ENCODE peak calls at places on chromosome 11, in ten cellular contexts. L is iPS DF 6.9, S is heart left ventricle, X is astrocyte, U is cardiac muscle cell, Q is HCT116, E is thyroid gland, J is adipocyte, M is small intestine, F is SJSA1. A is an unnamed sample.

GRCh38 chr11:61026121-61027031 is 54.9 kb downstream of the CD6 start:
- DNase-seq in L (no peak), S (no peak), X (no peak), U (no peak), Q (no peak), E (no peak), J (no peak), M (no peak), F (no peak), A (no peak)

GRCh38 chr11:1226981-1227550 is 4.2 kb downstream of the MUC5B start:
- DNase-seq in L (no peak), S (peak; percentile 58), X (no peak), U (no peak), Q (no peak), E (no peak), J (no peak), M (no peak), F (no peak), A (peak; percentile 20)

GRCh38 chr11:94858012-94858705 is 90.0 kb downstream of the AMOTL1 start:
- DNase-seq in L (no peak), S (no peak), X (no peak), U (no peak), Q (no peak), E (no peak), J (no peak), M (no peak), F (no peak), A (no peak)

GRCh38 chr11:118607401-118608267 is at the start of gene PHLDB1:
- DNase-seq in L (no peak), S (peak; percentile 83), X (peak; percentile 48), U (peak; percentile 49), Q (no peak), E (peak; percentile 67), J (peak; percentile 87), M (no peak), F (peak; percentile 68), A (peak; percentile 76)

GRCh38 chr11:49995559-49995958 is 13.2 kb upstream of the OR4C12 start:
- DNase-seq in L (peak; percentile 52), S (no peak), X (peak; percentile 4), U (peak; percentile 0), Q (peak; percentile 46), E (no peak), J (peak; percentile 59), M (peak; percentile 21), F (peak; percentile 46), A (peak; percentile 71)

GRCh38 chr11:116993599-116993998 is 104.6 kb downstream of the SIK3 start:
- DNase-seq in L (no peak), S (no peak), X (peak; percentile 39), U (no peak), Q (no peak), E (no peak), J (no peak), M (no peak), F (no peak), A (peak; percentile 15)

GRCh38 chr11:1050581-1051355 is 14.2 kb upstream of the MUC6 start:
- DNase-seq in L (peak; percentile 57), S (peak; percentile 87), X (no peak), U (peak; percentile 70), Q (peak; percentile 48), E (peak; percentile 75), J (peak; percentile 55), M (peak; percentile 85), F (no peak), A (peak; percentile 69)

GRCh38 chr11:115377882-115378296 is 126.3 kb downstream of the CADM1 start:
- DNase-seq in L (no peak), S (no peak), X (peak; percentile 87), U (no peak), Q (no peak), E (no peak), J (no peak), M (no peak), F (no peak), A (no peak)

GRCh38 chr11:28701760-28702449 is 593.7 kb downstream of the METTL15 start:
- DNase-seq in L (no peak), S (no peak), X (no peak), U (no peak), Q (peak; percentile 69), E (no peak), J (no peak), M (peak; percentile 9), F (peak; percentile 46), A (no peak)

GRCh38 chr11:110761994-110762393 is 49.8 kb upstream of the ARHGAP20 start:
- DNase-seq in L (no peak), S (no peak), X (no peak), U (no peak), Q (no peak), E (no peak), J (no peak), M (no peak), F (no peak), A (no peak)

GRCh38 chr11:4385978-4386740 is 7.3 kb downstream of the TRIM21 start:
- DNase-seq in L (no peak), S (no peak), X (no peak), U (no peak), Q (no peak), E (no peak), J (no peak), M (no peak), F (no peak), A (no peak)

GRCh38 chr11:4393209-4394196 is at the start of gene TRIM21:
- DNase-seq in L (peak; percentile 60), S (peak; percentile 83), X (peak; percentile 71), U (peak; percentile 74), Q (peak; percentile 67), E (peak; percentile 83), J (peak; percentile 94), M (peak; percentile 96), F (peak; percentile 88), A (peak; percentile 41)

DNA sequence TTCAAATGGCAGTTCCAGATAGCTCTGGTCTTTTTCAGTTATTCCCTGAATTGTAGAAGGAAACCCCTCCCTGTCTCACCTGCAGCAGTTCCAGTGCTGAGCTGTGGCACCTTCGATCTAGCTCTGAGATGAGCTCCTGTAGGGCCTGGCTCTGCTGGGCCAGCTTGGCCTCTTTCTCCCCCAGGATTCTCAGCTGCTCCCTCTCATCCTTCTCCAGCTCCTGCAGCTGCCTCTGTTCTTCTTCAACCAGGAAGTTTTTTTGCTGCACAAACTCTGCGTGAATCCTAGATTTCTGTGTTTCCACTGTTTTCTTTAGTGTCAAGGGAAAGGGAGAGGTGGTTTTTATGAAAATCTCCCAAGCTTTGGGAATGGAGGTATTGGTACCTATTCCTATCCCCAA is 5.3 kb downstream of the TRIM21 start:
- DNase-seq in L (no peak), S (no peak), X (no peak), U (no peak), Q (no peak), E (no peak), J (no peak), M (no peak), F (no peak), A (no peak)
- H3K36me3 ChIP-seq in L (peaks cover 7% of the 10 kb centered on the region), S (peaks cover 69% of the 10 kb centered on the region), X (peaks cover 20% of the 10 kb centered on the region), U (no peaks in the 10 kb centered on the region), Q (no peaks in the 10 kb centered on the region), E (peaks cover 38% of the 10 kb centered on the region), J (peaks cover 45% of the 10 kb centered on the region), M (peaks cover 8% of the 10 kb centered on the region), F (peaks cover 57% of the 10 kb centered on the region), A (no peaks in the 10 kb centered on the region)

DNA sequence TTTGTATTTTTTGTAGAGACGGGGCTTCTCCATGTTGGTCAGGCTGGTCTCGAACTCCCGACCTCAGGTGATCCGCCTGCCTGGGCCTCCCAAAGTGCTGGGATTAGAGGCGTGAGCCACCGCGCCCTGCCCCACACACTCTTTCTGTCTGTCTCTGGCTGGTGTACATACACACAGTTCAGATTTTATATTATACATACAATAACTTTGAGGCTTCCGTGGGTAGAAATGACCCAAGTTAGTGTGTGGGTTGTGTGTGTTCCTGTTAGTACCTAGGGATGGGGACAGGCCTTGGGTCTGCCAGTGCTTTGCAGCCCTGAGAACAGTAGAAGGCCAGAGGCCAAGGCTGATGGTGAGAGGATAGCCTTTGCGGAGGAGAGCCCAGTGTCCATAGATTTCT is 2.8 kb downstream of the ZBTB16 start:
- DNase-seq in L (no peak), S (no peak), X (no peak), U (no peak), Q (no peak), E (no peak), J (no peak), M (no peak), F (no peak), A (no peak)
- H3K36me3 ChIP-seq in L (no peaks in the 10 kb centered on the region), S (peaks cover 40% of the 10 kb centered on the region), X (no peaks in the 10 kb centered on the region), U (no peaks in the 10 kb centered on the region), Q (no peaks in the 10 kb centered on the region), E (peaks cover 41% of the 10 kb centered on the region), J (peaks cover 42% of the 10 kb centered on the region), M (peaks cover 2% of the 10 kb centered on the region), F (no peaks in the 10 kb centered on the region), A (no peaks in the 10 kb centered on the region)

GRCh38 chr11:43327987-43328386 is 16.2 kb downstream of the API5 start:
- DNase-seq in L (no peak), S (no peak), X (peak; percentile 90), U (no peak), Q (no peak), E (no peak), J (peak; percentile 71), M (peak; percentile 95), F (peak; percentile 79), A (peak; percentile 20)
- H3K36me3 ChIP-seq in L (peaks cover 16% of the 10 kb centered on the region), S (peaks cover 100% of the 10 kb centered on the region), X (peaks cover 60% of the 10 kb centered on the region), U (peaks cover 97% of the 10 kb centered on the region), Q (peaks cover 71% of the 10 kb centered on the region), E (peaks cover 75% of the 10 kb centered on the region), J (peaks cover 97% of the 10 kb centered on the region), M (peaks cover 14% of the 10 kb centered on the region), F (peaks cover 100% of the 10 kb centered on the region), A (peaks cover 23% of the 10 kb centered on the region)

DNA sequence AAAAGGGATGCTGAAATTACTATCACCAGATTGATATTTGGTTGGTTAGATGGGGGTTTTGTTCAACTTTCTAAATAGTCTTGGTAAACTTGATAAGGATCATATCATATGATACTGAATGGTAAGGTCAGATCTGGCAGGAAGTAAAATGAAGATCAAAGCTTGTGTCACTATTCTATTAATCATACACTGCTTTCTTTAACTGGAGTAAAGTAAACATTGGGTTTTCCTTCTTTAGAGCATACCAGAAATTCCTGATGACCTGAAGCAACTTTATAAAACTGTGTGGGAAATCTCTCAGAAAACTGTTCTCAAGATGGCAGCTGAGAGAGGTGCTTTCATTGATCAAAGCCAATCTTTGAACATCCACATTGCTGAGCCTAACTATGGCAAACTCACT is 40.2 kb downstream of the RRM1 start:
- DNase-seq in L (no peak), S (no peak), X (peak; percentile 71), U (no peak), Q (no peak), E (no peak), J (peak; percentile 24), M (no peak), F (no peak), A (no peak)
- H3K36me3 ChIP-seq in L (peaks cover 5% of the 10 kb centered on the region), S (peaks cover 86% of the 10 kb centered on the region), X (peaks cover 16% of the 10 kb centered on the region), U (peaks cover 20% of the 10 kb centered on the region), Q (peaks cover 47% of the 10 kb centered on the region), E (peaks cover 12% of the 10 kb centered on the region), J (peaks cover 62% of the 10 kb centered on the region), M (peaks cover 5% of the 10 kb centered on the region), F (peaks cover 80% of the 10 kb centered on the region), A (peaks cover 11% of the 10 kb centered on the region)